ENCODE peak calls at places on chromosomes 5 and 9, in seven cellular contexts. One of them, this sample, is unnamed.

GRCh38 chr5:110815916-110816605 is 77.3 kb downstream of the SLC25A46 start:
- DNase-seq in NAMALWA: peak; percentile 7
- DNase-seq in AG04450: no peak
- DNase-seq in NCI-H2029: no peak
- DNase-seq in ELF-1: no peak
- DNase-seq in activated CD4-positive, alpha-beta T cell treated with anti-CD3 and anti-CD28 coated beads for 4 hours: no peak
- DNase-seq in WTC11: no peak
- DNase-seq in this sample: no peak

GRCh38 chr5:95449460-95449859 is 58.3 kb downstream of the FAM81B start:
- DNase-seq in WTC11: no peak
- DNase-seq in ELF-1: peak; percentile 45
- DNase-seq in NAMALWA: no peak
- DNase-seq in NCI-H2029: no peak
- DNase-seq in AG04450: no peak
- DNase-seq in activated CD4-positive, alpha-beta T cell treated with anti-CD3 and anti-CD28 coated beads for 4 hours: no peak
- DNase-seq in this sample: no peak

GRCh38 chr9:111627260-111627963 is 3.7 kb upstream of the DNAJC25 start:
- DNase-seq in AG04450: no peak
- DNase-seq in activated CD4-positive, alpha-beta T cell treated with anti-CD3 and anti-CD28 coated beads for 4 hours: no peak
- DNase-seq in ELF-1: no peak
- DNase-seq in NCI-H2029: no peak
- DNase-seq in NAMALWA: no peak
- DNase-seq in WTC11: no peak
- DNase-seq in this sample: no peak

GRCh38 chr9:135074354-135075233 is 12.9 kb upstream of the OLFM1 start:
- DNase-seq in NAMALWA: no peak
- DNase-seq in activated CD4-positive, alpha-beta T cell treated with anti-CD3 and anti-CD28 coated beads for 4 hours: no peak
- DNase-seq in WTC11: no peak
- DNase-seq in AG04450: no peak
- DNase-seq in NCI-H2029: no peak
- DNase-seq in ELF-1: no peak
- DNase-seq in this sample: no peak

GRCh38 chr5:175749591-175749990 is 91.7 kb downstream of the HRH2 start:
- DNase-seq in ELF-1: no peak
- DNase-seq in AG04450: no peak
- DNase-seq in WTC11: no peak
- DNase-seq in NAMALWA: no peak
- DNase-seq in activated CD4-positive, alpha-beta T cell treated with anti-CD3 and anti-CD28 coated beads for 4 hours: no peak
- DNase-seq in NCI-H2029: no peak
- DNase-seq in this sample: no peak

GRCh38 chr5:83095973-83096539 is 18.7 kb downstream of the XRCC4 start:
- DNase-seq in WTC11: no peak
- DNase-seq in NAMALWA: no peak
- DNase-seq in ELF-1: no peak
- DNase-seq in NCI-H2029: no peak
- DNase-seq in activated CD4-positive, alpha-beta T cell treated with anti-CD3 and anti-CD28 coated beads for 4 hours: no peak
- DNase-seq in AG04450: peak; percentile 41
- DNase-seq in this sample: no peak

GRCh38 chr5:159951387-159951786 is 35.1 kb downstream of the ADRA1B start:
- DNase-seq in AG04450: no peak
- DNase-seq in NAMALWA: peak; percentile 54
- DNase-seq in NCI-H2029: no peak
- DNase-seq in activated CD4-positive, alpha-beta T cell treated with anti-CD3 and anti-CD28 coated beads for 4 hours: no peak
- DNase-seq in WTC11: peak; percentile 30
- DNase-seq in ELF-1: peak; percentile 63
- DNase-seq in this sample: no peak

GRCh38 chr9:99778308-99778707 is 43.4 kb upstream of the NR4A3 start:
- DNase-seq in NAMALWA: no peak
- DNase-seq in ELF-1: no peak
- DNase-seq in NCI-H2029: no peak
- DNase-seq in activated CD4-positive, alpha-beta T cell treated with anti-CD3 and anti-CD28 coated beads for 4 hours: peak; percentile 12
- DNase-seq in AG04450: peak; percentile 15
- DNase-seq in WTC11: no peak
- DNase-seq in this sample: no peak

GRCh38 chr9:16521868-16522381 is 348.5 kb downstream of the BNC2 start:
- DNase-seq in activated CD4-positive, alpha-beta T cell treated with anti-CD3 and anti-CD28 coated beads for 4 hours: no peak
- DNase-seq in WTC11: no peak
- DNase-seq in ELF-1: no peak
- DNase-seq in AG04450: no peak
- DNase-seq in NAMALWA: no peak
- DNase-seq in NCI-H2029: no peak
- DNase-seq in this sample: no peak

GRCh38 chr5:98454904-98455303 is 318.6 kb upstream of the RGMB start:
- DNase-seq in activated CD4-positive, alpha-beta T cell treated with anti-CD3 and anti-CD28 coated beads for 4 hours: no peak
- DNase-seq in WTC11: no peak
- DNase-seq in NAMALWA: no peak
- DNase-seq in AG04450: peak; percentile 78
- DNase-seq in ELF-1: no peak
- DNase-seq in NCI-H2029: no peak
- DNase-seq in this sample: peak; percentile 62

GRCh38 chr9:109766351-109766750 is 13.6 kb upstream of the PALM2AKAP2 start:
- DNase-seq in AG04450: peak; percentile 85
- DNase-seq in ELF-1: no peak
- DNase-seq in NAMALWA: no peak
- DNase-seq in activated CD4-positive, alpha-beta T cell treated with anti-CD3 and anti-CD28 coated beads for 4 hours: no peak
- DNase-seq in WTC11: no peak
- DNase-seq in NCI-H2029: no peak
- DNase-seq in this sample: peak; percentile 83

GRCh38 chr5:10233505-10233904 is 16.2 kb downstream of the ATPSCKMT start:
- DNase-seq in WTC11: peak; percentile 64
- DNase-seq in ELF-1: peak; percentile 36
- DNase-seq in NAMALWA: no peak
- DNase-seq in AG04450: peak; percentile 84
- DNase-seq in NCI-H2029: no peak
- DNase-seq in activated CD4-positive, alpha-beta T cell treated with anti-CD3 and anti-CD28 coated beads for 4 hours: no peak
- DNase-seq in this sample: peak; percentile 79

GRCh38 chr5:173868096-173868879 is 19.9 kb upstream of the CPEB4 start:
- DNase-seq in activated CD4-positive, alpha-beta T cell treated with anti-CD3 and anti-CD28 coated beads for 4 hours: no peak
- DNase-seq in AG04450: no peak
- DNase-seq in ELF-1: peak; percentile 80
- DNase-seq in WTC11: no peak
- DNase-seq in NCI-H2029: peak; percentile 15
- DNase-seq in NAMALWA: no peak
- DNase-seq in this sample: no peak